ENCODE peak calls at places on chromosomes 1 and 21, in seven cellular contexts. One of them, this sample, is unnamed.

GRCh38 chr1:81635816-81636215 is 164.9 kb upstream of the ADGRL2 start:
- DNase-seq in ascending aorta: no peak
- DNase-seq in activated naive CD4-positive, alpha-beta T cell: no peak
- DNase-seq in adrenal gland: no peak
- DNase-seq in astrocyte of the spinal cord: no peak
- DNase-seq in glutamatergic neuron: no peak
- DNase-seq in activated naive CD8-positive, alpha-beta T cell treated with anti-CD3 and anti-CD28 coated beads, Interleukin-2, amount 50 U/mL, for 24 hours: no peak
- DNase-seq in this sample: no peak

GRCh38 chr1:205191127-205191577 is 20.4 kb downstream of the DSTYK start:
- DNase-seq in activated naive CD8-positive, alpha-beta T cell treated with anti-CD3 and anti-CD28 coated beads, Interleukin-2, amount 50 U/mL, for 24 hours: no peak
- DNase-seq in ascending aorta: no peak
- DNase-seq in astrocyte of the spinal cord: no peak
- DNase-seq in adrenal gland: peak; percentile 67
- DNase-seq in glutamatergic neuron: no peak
- DNase-seq in activated naive CD4-positive, alpha-beta T cell: no peak
- DNase-seq in this sample: no peak

GRCh38 chr1:31707711-31708110 is 3.9 kb upstream of the COL16A1 start:
- DNase-seq in activated naive CD8-positive, alpha-beta T cell treated with anti-CD3 and anti-CD28 coated beads, Interleukin-2, amount 50 U/mL, for 24 hours: peak; percentile 26
- DNase-seq in activated naive CD4-positive, alpha-beta T cell: no peak
- DNase-seq in adrenal gland: no peak
- DNase-seq in astrocyte of the spinal cord: peak; percentile 67
- DNase-seq in glutamatergic neuron: no peak
- DNase-seq in ascending aorta: no peak
- DNase-seq in this sample: no peak

GRCh38 chr1:165075725-165076370 is 280.7 kb downstream of the LMX1A start:
- DNase-seq in activated naive CD8-positive, alpha-beta T cell treated with anti-CD3 and anti-CD28 coated beads, Interleukin-2, amount 50 U/mL, for 24 hours: no peak
- DNase-seq in glutamatergic neuron: peak; percentile 54
- DNase-seq in astrocyte of the spinal cord: peak; percentile 1
- DNase-seq in adrenal gland: peak; percentile 58
- DNase-seq in ascending aorta: no peak
- DNase-seq in activated naive CD4-positive, alpha-beta T cell: no peak
- DNase-seq in this sample: no peak

GRCh38 chr1:55375617-55376258 is 160.6 kb upstream of the USP24 start:
- DNase-seq in glutamatergic neuron: peak; percentile 30
- DNase-seq in adrenal gland: peak; percentile 63
- DNase-seq in activated naive CD4-positive, alpha-beta T cell: no peak
- DNase-seq in astrocyte of the spinal cord: peak; percentile 46
- DNase-seq in activated naive CD8-positive, alpha-beta T cell treated with anti-CD3 and anti-CD28 coated beads, Interleukin-2, amount 50 U/mL, for 24 hours: peak; percentile 50
- DNase-seq in ascending aorta: no peak
- DNase-seq in this sample: peak; percentile 36

GRCh38 chr21:27104749-27105439 is 138.0 kb upstream of the ADAMTS5 start:
- DNase-seq in ascending aorta: no peak
- DNase-seq in astrocyte of the spinal cord: peak; percentile 22
- DNase-seq in activated naive CD4-positive, alpha-beta T cell: no peak
- DNase-seq in glutamatergic neuron: no peak
- DNase-seq in activated naive CD8-positive, alpha-beta T cell treated with anti-CD3 and anti-CD28 coated beads, Interleukin-2, amount 50 U/mL, for 24 hours: no peak
- DNase-seq in adrenal gland: no peak
- DNase-seq in this sample: peak; percentile 22

GRCh38 chr1:202809597-202810159 is 1.1 kb upstream of the PCAT6 start:
- DNase-seq in activated naive CD4-positive, alpha-beta T cell: no peak
- DNase-seq in activated naive CD8-positive, alpha-beta T cell treated with anti-CD3 and anti-CD28 coated beads, Interleukin-2, amount 50 U/mL, for 24 hours: no peak
- DNase-seq in glutamatergic neuron: no peak
- DNase-seq in adrenal gland: no peak
- DNase-seq in astrocyte of the spinal cord: no peak
- DNase-seq in ascending aorta: no peak
- DNase-seq in this sample: no peak

GRCh38 chr1:169060906-169061683 is 45.4 kb upstream of the ATP1B1 start:
- DNase-seq in adrenal gland: no peak
- DNase-seq in activated naive CD8-positive, alpha-beta T cell treated with anti-CD3 and anti-CD28 coated beads, Interleukin-2, amount 50 U/mL, for 24 hours: no peak
- DNase-seq in glutamatergic neuron: no peak
- DNase-seq in activated naive CD4-positive, alpha-beta T cell: no peak
- DNase-seq in ascending aorta: no peak
- DNase-seq in astrocyte of the spinal cord: no peak
- DNase-seq in this sample: no peak

GRCh38 chr1:54463259-54464030 is 57.3 kb upstream of the SSBP3 start:
- DNase-seq in activated naive CD4-positive, alpha-beta T cell: no peak
- DNase-seq in adrenal gland: no peak
- DNase-seq in astrocyte of the spinal cord: no peak
- DNase-seq in activated naive CD8-positive, alpha-beta T cell treated with anti-CD3 and anti-CD28 coated beads, Interleukin-2, amount 50 U/mL, for 24 hours: no peak
- DNase-seq in glutamatergic neuron: no peak
- DNase-seq in ascending aorta: no peak
- DNase-seq in this sample: no peak

GRCh38 chr1:114126696-114127095 is 27.0 kb downstream of the SYT6 start:
- DNase-seq in activated naive CD8-positive, alpha-beta T cell treated with anti-CD3 and anti-CD28 coated beads, Interleukin-2, amount 50 U/mL, for 24 hours: no peak
- DNase-seq in adrenal gland: no peak
- DNase-seq in astrocyte of the spinal cord: no peak
- DNase-seq in ascending aorta: no peak
- DNase-seq in activated naive CD4-positive, alpha-beta T cell: no peak
- DNase-seq in glutamatergic neuron: no peak
- DNase-seq in this sample: no peak

GRCh38 chr1:227748496-227749182 is 13.4 kb downstream of the SNAP47 start:
- DNase-seq in astrocyte of the spinal cord: no peak
- DNase-seq in adrenal gland: peak; percentile 87
- DNase-seq in ascending aorta: no peak
- DNase-seq in activated naive CD8-positive, alpha-beta T cell treated with anti-CD3 and anti-CD28 coated beads, Interleukin-2, amount 50 U/mL, for 24 hours: no peak
- DNase-seq in activated naive CD4-positive, alpha-beta T cell: no peak
- DNase-seq in glutamatergic neuron: no peak
- DNase-seq in this sample: no peak

GRCh38 chr21:42942244-42942643 is 16.8 kb upstream of the ERVH48-1 start:
- DNase-seq in adrenal gland: no peak
- DNase-seq in ascending aorta: no peak
- DNase-seq in astrocyte of the spinal cord: no peak
- DNase-seq in activated naive CD8-positive, alpha-beta T cell treated with anti-CD3 and anti-CD28 coated beads, Interleukin-2, amount 50 U/mL, for 24 hours: no peak
- DNase-seq in glutamatergic neuron: no peak
- DNase-seq in activated naive CD4-positive, alpha-beta T cell: no peak
- DNase-seq in this sample: no peak

GRCh38 chr1:236947794-236948193 is 56.4 kb downstream of the MT1HL1 start:
- DNase-seq in activated naive CD8-positive, alpha-beta T cell treated with anti-CD3 and anti-CD28 coated beads, Interleukin-2, amount 50 U/mL, for 24 hours: peak; percentile 1
- DNase-seq in activated naive CD4-positive, alpha-beta T cell: no peak
- DNase-seq in ascending aorta: no peak
- DNase-seq in adrenal gland: no peak
- DNase-seq in glutamatergic neuron: no peak
- DNase-seq in astrocyte of the spinal cord: no peak
- DNase-seq in this sample: no peak

GRCh38 chr1:112532074-112532473 is 23.3 kb downstream of the WNT2B start:
- DNase-seq in adrenal gland: no peak
- DNase-seq in ascending aorta: no peak
- DNase-seq in activated naive CD4-positive, alpha-beta T cell: no peak
- DNase-seq in glutamatergic neuron: no peak
- DNase-seq in astrocyte of the spinal cord: no peak
- DNase-seq in activated naive CD8-positive, alpha-beta T cell treated with anti-CD3 and anti-CD28 coated beads, Interleukin-2, amount 50 U/mL, for 24 hours: no peak
- DNase-seq in this sample: no peak

GRCh38 chr1:117657031-117657430 is 51.2 kb downstream of the TENT5C start:
- DNase-seq in astrocyte of the spinal cord: peak; percentile 77
- DNase-seq in activated naive CD8-positive, alpha-beta T cell treated with anti-CD3 and anti-CD28 coated beads, Interleukin-2, amount 50 U/mL, for 24 hours: no peak
- DNase-seq in activated naive CD4-positive, alpha-beta T cell: no peak
- DNase-seq in glutamatergic neuron: no peak
- DNase-seq in adrenal gland: no peak
- DNase-seq in ascending aorta: no peak
- DNase-seq in this sample: peak; percentile 65

GRCh38 chr1:85555867-85556577 is 24.5 kb upstream of the CCN1 start:
- DNase-seq in activated naive CD4-positive, alpha-beta T cell: no peak
- DNase-seq in activated naive CD8-positive, alpha-beta T cell treated with anti-CD3 and anti-CD28 coated beads, Interleukin-2, amount 50 U/mL, for 24 hours: no peak
- DNase-seq in glutamatergic neuron: no peak
- DNase-seq in ascending aorta: no peak
- DNase-seq in adrenal gland: no peak
- DNase-seq in astrocyte of the spinal cord: no peak
- DNase-seq in this sample: no peak

GRCh38 chr1:212607924-212608208 is 695 bp upstream of the ATF3 start:
- DNase-seq in activated naive CD4-positive, alpha-beta T cell: no peak
- DNase-seq in ascending aorta: no peak
- DNase-seq in adrenal gland: no peak
- DNase-seq in astrocyte of the spinal cord: no peak
- DNase-seq in glutamatergic neuron: peak; percentile 39
- DNase-seq in activated naive CD8-positive, alpha-beta T cell treated with anti-CD3 and anti-CD28 coated beads, Interleukin-2, amount 50 U/mL, for 24 hours: no peak
- DNase-seq in this sample: no peak

This sample was measured in HTR-8/SVneo.